ENCODE peak calls at places on chromosome X, in six cellular contexts. D, Q, I, Y, H and A are unnamed samples.

GRCh38 chrX:68807818-68808217 is 21.0 kb upstream of the EFNB1 start:
- DNase-seq in D (no peak), Q (peak; percentile 53), I (peak; percentile 30), Y (peak; percentile 4), H (peak; percentile 33), A (no peak)

GRCh38 chrX:101932249-101932570 is 383 bp upstream of the ZMAT1 start:
- DNase-seq in D (no peak), Q (no peak), I (no peak), Y (no peak), H (no peak), A (no peak)

GRCh38 chrX:155612312-155613224 is at the start of gene TMLHE:
- DNase-seq in D (no peak), Q (peak; percentile 67), I (peak; percentile 50), Y (peak; percentile 73), H (peak; percentile 37), A (no peak)

GRCh38 chrX:39613997-39614679 is 483.6 kb downstream of the BCOR start:
- DNase-seq in D (no peak), Q (no peak), I (no peak), Y (peak; percentile 62), H (no peak), A (no peak)

GRCh38 chrX:119970574-119970973 is 27.0 kb upstream of the NKAP start:
- DNase-seq in D (no peak), Q (no peak), I (no peak), Y (peak; percentile 1), H (no peak), A (no peak)

GRCh38 chrX:153931748-153932147 is 3.1 kb downstream of the NAA10 start:
- DNase-seq in D (no peak), Q (no peak), I (no peak), Y (no peak), H (no peak), A (no peak)

GRCh38 chrX:848366-848765 is 217.8 kb downstream of the SHOX start:
- DNase-seq in D (no peak), Q (no peak), I (no peak), Y (no peak), H (no peak), A (no peak)

GRCh38 chrX:143633530-143634372 is 2.1 kb downstream of the SLITRK4 start:
- DNase-seq in D (no peak), Q (no peak), I (no peak), Y (peak; percentile 66), H (no peak), A (no peak)

GRCh38 chrX:72255445-72255844 is 16.6 kb upstream of the ERCC6L start:
- DNase-seq in D (peak; percentile 0), Q (no peak), I (no peak), Y (peak; percentile 96), H (no peak), A (peak; percentile 74)

GRCh38 chrX:44974462-44974861 is 101.5 kb downstream of the KDM6A start:
- DNase-seq in D (no peak), Q (peak; percentile 56), I (peak; percentile 33), Y (peak; percentile 18), H (peak; percentile 84), A (no peak)

GRCh38 chrX:108511721-108512120 is 72.1 kb downstream of the COL4A5 start:
- DNase-seq in D (no peak), Q (no peak), I (peak; percentile 60), Y (no peak), H (no peak), A (no peak)

GRCh38 chrX:115690554-115691216 is 129.7 kb downstream of the PLS3 start:
- DNase-seq in D (no peak), Q (peak; percentile 79), I (peak; percentile 90), Y (peak; percentile 68), H (peak; percentile 70), A (peak; percentile 7)

GRCh38 chrX:67893931-67894330 is 350.1 kb downstream of the AR start:
- DNase-seq in D (no peak), Q (peak; percentile 6), I (peak; percentile 1), Y (no peak), H (no peak), A (no peak)

GRCh38 chrX:107699611-107700010 is 71.3 kb downstream of the PRPS1 start:
- DNase-seq in D (no peak), Q (no peak), I (no peak), Y (no peak), H (no peak), A (no peak)

GRCh38 chrX:115892787-115893671 is 277.5 kb upstream of the AGTR2 start:
- DNase-seq in D (peak; percentile 7), Q (peak; percentile 61), I (peak; percentile 21), Y (peak; percentile 78), H (no peak), A (no peak)

GRCh38 chrX:11663875-11664210 is 1.9 kb downstream of the ARHGAP6 start:
- DNase-seq in D (no peak), Q (no peak), I (no peak), Y (no peak), H (no peak), A (no peak)

GRCh38 chrX:45009371-45010000 is 136.5 kb downstream of the KDM6A start:
- DNase-seq in D (no peak), Q (peak; percentile 43), I (no peak), Y (no peak), H (peak; percentile 62), A (no peak)

GRCh38 chrX:74351760-74352159 is 47.8 kb downstream of the ZCCHC13 start:
- DNase-seq in D (no peak), Q (no peak), I (peak; percentile 15), Y (no peak), H (peak; percentile 4), A (no peak)

GRCh38 chrX:11426712-11427081 is 133.5 kb downstream of the AMELX start:
- DNase-seq in D (no peak), Q (no peak), I (no peak), Y (no peak), H (no peak), A (no peak)

GRCh38 chrX:151713859-151714258 is 2.0 kb upstream of the FATE1 start:
- DNase-seq in D (no peak), Q (peak; percentile 16), I (peak; percentile 11), Y (peak; percentile 10), H (peak; percentile 7), A (no peak)

GRCh38 chrX:30967516-30967915 is 78.5 kb upstream of the TAB3 start:
- DNase-seq in D (no peak), Q (no peak), I (no peak), Y (no peak), H (no peak), A (no peak)

GRCh38 chrX:82816001-82816400 is 692.1 kb upstream of the POU3F4 start:
- DNase-seq in D (no peak), Q (no peak), I (no peak), Y (no peak), H (no peak), A (no peak)

GRCh38 chrX:40908857-40909475 is 173.6 kb upstream of the MED14 start:
- DNase-seq in D (no peak), Q (no peak), I (peak; percentile 77), Y (no peak), H (peak; percentile 63), A (no peak)

GRCh38 chrX:18677140-18677834 is 5.4 kb upstream of the RS1 start:
- DNase-seq in D (no peak), Q (no peak), I (no peak), Y (no peak), H (no peak), A (no peak)

GRCh38 chrX:50067435-50068292 is 133.1 kb downstream of the AKAP4 start:
- DNase-seq in D (peak; percentile 1), Q (no peak), I (peak; percentile 67), Y (peak; percentile 90), H (peak; percentile 9), A (peak; percentile 9)

GRCh38 chrX:46626566-46626965 is 53.0 kb downstream of the CHST7 start:
- DNase-seq in D (no peak), Q (no peak), I (peak; percentile 16), Y (peak; percentile 74), H (no peak), A (no peak)

GRCh38 chrX:40006025-40007017 is 91.4 kb downstream of the BCOR start:
- DNase-seq in D (no peak), Q (no peak), I (no peak), Y (peak; percentile 6), H (no peak), A (no peak)

GRCh38 chrX:140608111-140608510 is 101.4 kb upstream of the LINC00632 start:
- DNase-seq in D (no peak), Q (no peak), I (no peak), Y (no peak), H (no peak), A (no peak)

GRCh38 chrX:134600714-134601113 is 57.6 kb downstream of the PLAC1 start:
- DNase-seq in D (no peak), Q (no peak), I (peak; percentile 67), Y (peak; percentile 13), H (peak; percentile 3), A (no peak)

GRCh38 chrX:68490644-68491043 is 8.2 kb upstream of the YIPF6 start:
- DNase-seq in D (no peak), Q (peak; percentile 50), I (peak; percentile 52), Y (peak; percentile 1), H (peak; percentile 38), A (no peak)

GRCh38 chrX:11059923-11060322 is 51.2 kb upstream of the HCCS start:
- DNase-seq in D (no peak), Q (no peak), I (no peak), Y (no peak), H (peak; percentile 88), A (no peak)

GRCh38 chrX:130691576-130691975 is 211.4 kb downstream of the ENOX2 start:
- DNase-seq in D (no peak), Q (no peak), I (no peak), Y (no peak), H (no peak), A (no peak)

GRCh38 chrX:13894888-13895564 is 78.1 kb upstream of the GPM6B start:
- DNase-seq in D (no peak), Q (no peak), I (no peak), Y (no peak), H (no peak), A (no peak)

GRCh38 chrX:14872355-14872754 is 514 bp downstream of the FANCB start:
- DNase-seq in D (no peak), Q (peak; percentile 30), I (no peak), Y (peak; percentile 31), H (no peak), A (no peak)

GRCh38 chrX:24777660-24778059 is 83.9 kb downstream of the POLA1 start:
- DNase-seq in D (no peak), Q (no peak), I (no peak), Y (no peak), H (no peak), A (no peak)